ENCODE peak calls at places on chromosomes 5 and 9, in five cellular contexts. P is neural crest cell, N is body of pancreas, X is LoVo, E is fibroblast of lung. R is an unnamed sample.

GRCh38 chr5:143033535-143034260 is 263.5 kb downstream of the ARHGAP26 start:
- DNase-seq in P (no peak), N (no peak), X (peak), E (peak), R (no peak)

GRCh38 chr5:43042176-43042625 is 2.1 kb upstream of the ANXA2R start:
- DNase-seq in P (peak), N (peak), X (peak), E (peak), R (peak)

GRCh38 chr5:172010278-172010677 is 3.8 kb upstream of the FBXW11 start:
- DNase-seq in P (no peak), N (no peak), X (no peak), E (peak), R (no peak)

GRCh38 chr5:87138091-87138819 is 129.4 kb upstream of the RASA1 start:
- DNase-seq in P (no peak), N (no peak), X (no peak), E (no peak), R (no peak)

GRCh38 chr9:133141833-133142594 is 21.0 kb upstream of the RALGDS start:
- DNase-seq in P (no peak), N (peak), X (no peak), E (no peak), R (peak)

GRCh38 chr9:104494808-104495207 is 9.3 kb upstream of the OR13F1 start:
- DNase-seq in P (no peak), N (no peak), X (no peak), E (no peak), R (no peak)

GRCh38 chr5:142360607-142361120 is 35.8 kb upstream of the SPRY4 start:
- DNase-seq in P (no peak), N (peak), X (peak), E (peak), R (peak)

GRCh38 chr9:78468231-78468630 is 171.3 kb downstream of the PSAT1 start:
- DNase-seq in P (no peak), N (no peak), X (no peak), E (no peak), R (no peak)

GRCh38 chr9:114072181-114073140 is 5.6 kb downstream of the AMBP start:
- DNase-seq in P (no peak), N (peak), X (no peak), E (peak), R (peak)

GRCh38 chr5:117731445-117731844 is 1156.8 kb upstream of the SEMA6A start:
- DNase-seq in P (no peak), N (no peak), X (no peak), E (no peak), R (no peak)

R was measured in adrenal gland.